ENCODE peak calls at places on chromosomes 11 and 22, in eight cellular contexts. M is NCI-H1105 treated with DMSO at 0.1 percent for 48 hours, G is cardiac fibroblast, P is AG20443, O is HT1080, X is heart left ventricle, A is foreskin fibroblast, J is NCI-H2029 treated with DMSO at 0.1 percent for 48 hours. E is an unnamed sample.

GRCh38 chr11:83895516-83895915 is 609.3 kb upstream of the CCDC90B start:
- DNase-seq in M (no peak), G (peak), P (peak), O (no peak), X (no peak), A (no peak), J (no peak), E (no peak)

GRCh38 chr22:49617866-49618688 is 209.6 kb downstream of the BRD1 start:
- DNase-seq in M (no peak), G (no peak), P (no peak), O (no peak), X (no peak), A (no peak), J (no peak), E (peak)

GRCh38 chr11:101860694-101861371 is 54.0 kb upstream of the CEP126 start:
- DNase-seq in M (peak), G (peak), P (peak), O (peak), X (peak), A (peak), J (peak), E (no peak)

GRCh38 chr11:72787262-72788104 is 6.4 kb downstream of the STARD10 start:
- DNase-seq in M (no peak), G (no peak), P (no peak), O (no peak), X (no peak), A (no peak), J (peak), E (peak)

GRCh38 chr11:77779935-77780334 is 40.6 kb downstream of the RSF1 start:
- DNase-seq in M (no peak), G (peak), P (peak), O (peak), X (no peak), A (peak), J (no peak), E (no peak)

GRCh38 chr11:27916541-27917100 is 191.3 kb downstream of the KIF18A start:
- DNase-seq in M (no peak), G (no peak), P (no peak), O (peak), X (no peak), A (no peak), J (no peak), E (no peak)

GRCh38 chr22:49827307-49827852 is 293 bp downstream of the BRD1 start:
- DNase-seq in M (no peak), G (no peak), P (peak), O (no peak), X (no peak), A (no peak), J (no peak), E (no peak)

GRCh38 chr11:77473001-77473800 is 693 bp downstream of the PAK1 start:
- DNase-seq in M (peak), G (no peak), P (peak), O (no peak), X (peak), A (no peak), J (peak), E (peak)

GRCh38 chr11:64894070-64894811 is 15.8 kb upstream of the EHD1 start:
- DNase-seq in M (peak), G (peak), P (peak), O (peak), X (peak), A (peak), J (peak), E (peak)

GRCh38 chr22:46661221-46661851 is 41.1 kb downstream of the GRAMD4 start:
- DNase-seq in M (peak), G (peak), P (no peak), O (peak), X (no peak), A (no peak), J (peak), E (no peak)

GRCh38 chr11:132718711-132719641 is 813.3 kb downstream of the OPCML start:
- DNase-seq in M (no peak), G (peak), P (peak), O (peak), X (no peak), A (peak), J (no peak), E (no peak)

GRCh38 chr22:43277987-43278601 is 65.1 kb downstream of the SCUBE1 start:
- DNase-seq in M (no peak), G (no peak), P (no peak), O (no peak), X (no peak), A (no peak), J (no peak), E (no peak)

GRCh38 chr11:69669486-69669885 is 5.7 kb downstream of the LTO1 start:
- DNase-seq in M (no peak), G (no peak), P (no peak), O (no peak), X (no peak), A (no peak), J (no peak), E (peak)

GRCh38 chr22:50713571-50714056 is 24.4 kb upstream of the ACR start:
- DNase-seq in M (no peak), G (no peak), P (no peak), O (no peak), X (no peak), A (no peak), J (no peak), E (peak)

GRCh38 chr11:122758974-122759373 is 79.3 kb upstream of the CRTAM start:
- DNase-seq in M (no peak), G (peak), P (no peak), O (peak), X (no peak), A (no peak), J (peak), E (no peak)

GRCh38 chr11:41282436-41282835 is 177.0 kb downstream of the LRRC4C start:
- DNase-seq in M (no peak), G (no peak), P (no peak), O (no peak), X (no peak), A (no peak), J (no peak), E (no peak)

GRCh38 chr11:2077061-2077802 is 62.0 kb downstream of the IGF2 start:
- DNase-seq in M (peak), G (peak), P (peak), O (peak), X (no peak), A (peak), J (no peak), E (no peak)